ENCODE peak calls at places on chromosomes 4 and X, in five cellular contexts. T is HCT116, U is endothelial cell of umbilical vein, N is H1, V is A549. G is an unnamed sample.

GRCh38 chr4:170089743-170090666 is at the start of gene AADAT:
- DNase-seq in U (peak), V (peak), T (peak), N (peak), G (peak)

GRCh38 chr4:137213372-137214173 is 318.7 kb downstream of the PCDH18 start:
- DNase-seq in N (no peak), T (no peak), V (no peak), U (no peak), G (peak)

GRCh38 chr4:75726577-75726976 is 2.2 kb downstream of the USO1 start:
- DNase-seq in T (no peak), V (no peak), N (no peak), U (no peak), G (peak)

GRCh38 chrX:129450123-129450522 is 73.2 kb downstream of the SMARCA1 start:
- DNase-seq in V (no peak), T (no peak), U (no peak), N (no peak), G (no peak)

GRCh38 chrX:54043696-54044125 is 562 bp downstream of the PHF8 start:
- DNase-seq in N (no peak), V (no peak), T (no peak), U (no peak), G (peak)

GRCh38 chr4:94726524-94727123 is 31.1 kb upstream of the BMPR1B start:
- DNase-seq in T (no peak), U (no peak), N (no peak), V (no peak), G (no peak)

GRCh38 chrX:1419545-1420355 is 27.8 kb upstream of the SLC25A6 start:
- DNase-seq in N (no peak), V (no peak), U (no peak), T (no peak), G (no peak)

GRCh38 chr4:37243061-37243460 is 1.5 kb upstream of the NWD2 start:
- DNase-seq in T (no peak), U (no peak), V (no peak), N (no peak), G (no peak)

GRCh38 chr4:122992111-122992510 is 69.7 kb upstream of the NUDT6 start:
- DNase-seq in N (no peak), T (no peak), U (peak), V (no peak), G (no peak)

GRCh38 chr4:73603854-73604584 is 16.2 kb downstream of the RASSF6 start:
- DNase-seq in T (no peak), U (peak), V (no peak), N (no peak), G (peak)

GRCh38 chr4:37825943-37826281 is 574 bp upstream of the PGM2 start:
- DNase-seq in T (no peak), V (no peak), N (no peak), U (no peak), G (no peak)

GRCh38 chrX:97199501-97199900 is 315.8 kb downstream of the RPA4 start:
- DNase-seq in V (no peak), T (no peak), U (no peak), N (no peak), G (peak)

GRCh38 chr4:100367451-100367850 is 150.4 kb downstream of the EMCN start:
- DNase-seq in U (peak), T (no peak), N (no peak), V (no peak), G (peak)

GRCh38 chr4:107989537-107990386 is at the start of gene HADH:
- DNase-seq in N (peak), U (peak), T (peak), V (peak), G (peak)
- TF ChIP-seq POLR2A in N (peak), U (peak), T (peak), V (peak), G (peak)

GRCh38 chr4:7650606-7651400 is 216.1 kb upstream of the PSAPL1 start:
- DNase-seq in U (no peak), V (no peak), T (peak), N (no peak), G (no peak)
- H3K4me2 ChIP-seq in U (no peak), V (no peak), T (peak), N (peak), G (no peak)

GRCh38 chr4:10185518-10186227 is 69.1 kb upstream of the WDR1 start:
- DNase-seq in N (no peak), T (no peak), U (peak), V (no peak), G (no peak)
- TF ChIP-seq POLR2A in N (no peak), T (no peak), U (no peak), V (no peak), G (no peak)

GRCh38 chr4:22203436-22204011 is 255.0 kb upstream of the KCNIP4 start:
- DNase-seq in U (no peak), V (no peak), T (no peak), N (no peak), G (no peak)
- H3K4me2 ChIP-seq in U (no peak), V (no peak), T (no peak), N (no peak), G (no peak)

DNA sequence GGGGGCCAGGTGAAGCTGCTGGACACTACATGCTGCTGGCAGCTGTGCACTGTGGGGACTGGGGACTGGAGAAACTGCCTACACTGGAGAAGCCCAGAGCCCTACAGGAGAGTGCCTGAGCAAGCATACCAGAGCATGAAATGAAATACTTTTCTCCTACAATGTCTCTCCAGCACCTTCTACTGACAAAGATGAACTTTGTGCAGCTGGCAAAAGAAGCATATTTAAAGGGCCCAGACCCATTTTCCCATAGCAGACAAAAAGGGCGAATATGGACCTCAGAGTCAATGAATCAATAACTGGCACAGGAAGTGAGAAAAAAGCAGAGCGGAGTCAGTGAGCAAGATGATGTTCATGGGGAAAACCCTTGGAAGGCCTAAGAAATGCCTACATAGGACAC is 30.9 kb upstream of the GK start:
- DNase-seq in V (no peak), T (no peak), N (no peak), U (no peak), G (no peak)
- TF ChIP-seq POLR2A in V (no peak), T (no peak), N (no peak), U (no peak), G (no peak)

GRCh38 chr4:14184767-14185166 is 557.2 kb upstream of the BOD1L1 start:
- DNase-seq in U (no peak), N (no peak), T (no peak), V (no peak), G (no peak)
- H3K4me2 ChIP-seq in U (no peak), N (no peak), T (no peak), V (no peak), G (no peak)

GRCh38 chr4:1289232-1290164 is at the start of gene MAEA:
- DNase-seq in T (peak), V (peak), N (peak), U (peak), G (peak)

GRCh38 chr4:1291091-1291490 is 1.4 kb downstream of the MAEA start:
- DNase-seq in V (no peak), T (no peak), U (no peak), N (no peak), G (no peak)

GRCh38 chr4:1288786-1289185 is 905 bp upstream of the MAEA start:
- DNase-seq in N (no peak), T (no peak), V (no peak), U (no peak), G (no peak)

GRCh38 chr4:1291996-1292702 is 2.5 kb downstream of the MAEA start:
- DNase-seq in N (no peak), T (no peak), U (no peak), V (no peak), G (no peak)

GRCh38 chr4:1290165-1290977 is 680 bp downstream of the MAEA start:
- DNase-seq in U (peak), T (no peak), N (no peak), V (no peak), G (peak)
- TF ChIP-seq POLR2A in U (no peak), T (no peak), N (no peak), V (no peak), G (peak)

GRCh38 chr4:58560736-58561135 is 1450.6 kb upstream of the IGFBP7 start:
- DNase-seq in T (no peak), N (no peak), U (no peak), V (no peak), G (no peak)

GRCh38 chr4:58561170-58561569 is 1451.0 kb upstream of the IGFBP7 start:
- DNase-seq in U (no peak), V (no peak), N (no peak), T (no peak), G (no peak)

GRCh38 chr4:58566260-58566659 is 1456.1 kb upstream of the IGFBP7 start:
- DNase-seq in V (no peak), U (no peak), N (no peak), T (no peak), G (no peak)

GRCh38 chr4:58564695-58565094 is 1454.5 kb upstream of the IGFBP7 start:
- DNase-seq in T (no peak), U (no peak), V (no peak), N (no peak), G (no peak)
- H3K4me2 ChIP-seq in T (no peak), U (no peak), V (no peak), N (no peak), G (no peak)

GRCh38 chr4:105471566-105472176 is 2.2 kb downstream of the PPA2 start:
- DNase-seq in V (peak), N (peak), U (peak), T (peak), G (peak)

GRCh38 chr4:105472871-105473339 is 957 bp downstream of the PPA2 start:
- DNase-seq in T (no peak), N (no peak), U (no peak), V (no peak), G (no peak)

GRCh38 chr4:105474110-105474518 is 252 bp upstream of the PPA2 start:
- DNase-seq in V (peak), N (no peak), U (peak), T (no peak), G (peak)

GRCh38 chr4:105473340-105474109 is at the start of gene PPA2:
- DNase-seq in N (peak), U (peak), T (peak), V (peak), G (peak)
- TF ChIP-seq POLR2A in N (peak), U (peak), T (peak), V (peak), G (peak)